ENCODE peak calls at places on chromosomes 16 and 17, in eight cellular contexts. K is HS-27A; F is colonic mucosa; P is activated naive CD8-positive, alpha-beta T cell treated with anti-CD3 and anti-CD28 coated beads for 36 hours; N is GM04504; U is COLO829; Y is CD8-positive, alpha-beta T cell; T is stimulated activated CD8-positive, alpha-beta memory T cell treated with anti-CD3 and anti-CD28 coated beads, Interleukin-12 subunit alpha, Interleukin-12 subunit beta, amount 100 ng/mL, for 4 hours. I is an unnamed sample.
A peak's percentile ranks its signal among the peaks of the same experiment; 100 is the strongest.

GRCh38 chr16:66364117-66364958 is 2.2 kb upstream of the CDH5 start:
- DNase-seq in K (no peak), F (peak; percentile 41), P (no peak), N (no peak), U (peak; percentile 31), Y (no peak), T (no peak), I (no peak)

GRCh38 chr17:39199673-39199985 is 454 bp upstream of the RPL19 start:
- DNase-seq in K (no peak), F (no peak), P (no peak), N (no peak), U (no peak), Y (no peak), T (no peak), I (no peak)

GRCh38 chr16:20382202-20382948 is 22.2 kb downstream of the PDILT start:
- DNase-seq in K (no peak), F (no peak), P (no peak), N (no peak), U (no peak), Y (no peak), T (no peak), I (peak; percentile 2)

GRCh38 chr16:4688674-4689045 is 4.7 kb upstream of the NUDT16L1 start:
- DNase-seq in K (no peak), F (no peak), P (no peak), N (no peak), U (no peak), Y (no peak), T (no peak), I (no peak)

GRCh38 chr16:1296688-1297412 is 12.6 kb upstream of the UBE2I start:
- DNase-seq in K (no peak), F (peak; percentile 45), P (no peak), N (no peak), U (no peak), Y (no peak), T (no peak), I (peak; percentile 41)

GRCh38 chr16:49382916-49383315 is 9.3 kb downstream of the C16orf78 start:
- DNase-seq in K (no peak), F (no peak), P (no peak), N (no peak), U (no peak), Y (no peak), T (no peak), I (peak; percentile 49)

GRCh38 chr16:66342294-66342900 is 24.1 kb upstream of the CDH5 start:
- DNase-seq in K (no peak), F (no peak), P (peak; percentile 10), N (no peak), U (peak; percentile 50), Y (peak; percentile 13), T (no peak), I (peak; percentile 49)

GRCh38 chr16:48014349-48015135 is 141.3 kb downstream of the ABCC12 start:
- DNase-seq in K (peak; percentile 70), F (no peak), P (no peak), N (no peak), U (peak; percentile 6), Y (no peak), T (no peak), I (no peak)

GRCh38 chr17:63786117-63786516 is 12.1 kb downstream of the DDX42 start:
- DNase-seq in K (no peak), F (no peak), P (no peak), N (no peak), U (no peak), Y (no peak), T (no peak), I (peak; percentile 24)

GRCh38 chr16:82603784-82604411 is 22.9 kb upstream of the CDH13 start:
- DNase-seq in K (no peak), F (peak; percentile 29), P (no peak), N (peak; percentile 54), U (no peak), Y (no peak), T (no peak), I (peak; percentile 69)

GRCh38 chr16:2493608-2494007 is 18.7 kb downstream of the TBC1D24 start:
- DNase-seq in K (no peak), F (no peak), P (no peak), N (no peak), U (no peak), Y (no peak), T (no peak), I (no peak)

GRCh38 chr17:57911021-57911420 is 44.2 kb downstream of the CUEDC1 start:
- DNase-seq in K (no peak), F (no peak), P (no peak), N (no peak), U (no peak), Y (no peak), T (no peak), I (no peak)

GRCh38 chr16:17312100-17312732 is 158.5 kb downstream of the XYLT1 start:
- DNase-seq in K (no peak), F (peak; percentile 88), P (no peak), N (no peak), U (no peak), Y (no peak), T (no peak), I (no peak)

GRCh38 chr17:61478026-61478789 is 26.0 kb downstream of the TBX4 start:
- DNase-seq in K (no peak), F (no peak), P (no peak), N (no peak), U (no peak), Y (no peak), T (no peak), I (no peak)

GRCh38 chr16:68732068-68732680 is 4.9 kb upstream of the CDH1 start:
- DNase-seq in K (peak; percentile 51), F (peak; percentile 95), P (no peak), N (no peak), U (no peak), Y (no peak), T (no peak), I (peak; percentile 51)

GRCh38 chr16:67163164-67163902 is 1.2 kb upstream of the HSF4 start:
- DNase-seq in K (no peak), F (peak; percentile 42), P (peak; percentile 60), N (no peak), U (no peak), Y (no peak), T (no peak), I (no peak)

GRCh38 chr16:25788637-25789036 is 96.9 kb downstream of the HS3ST4 start:
- DNase-seq in K (no peak), F (no peak), P (no peak), N (no peak), U (no peak), Y (no peak), T (no peak), I (no peak)

GRCh38 chr17:32871736-32872135 is 5.2 kb downstream of the MYO1D start:
- DNase-seq in K (no peak), F (no peak), P (no peak), N (no peak), U (no peak), Y (no peak), T (no peak), I (no peak)

GRCh38 chr17:34163681-34164080 is 91.4 kb upstream of the CCL2 start:
- DNase-seq in K (no peak), F (no peak), P (no peak), N (no peak), U (peak; percentile 9), Y (no peak), T (no peak), I (peak; percentile 51)

GRCh38 chr16:546909-547770 is 13.1 kb upstream of the PRR35 start:
- DNase-seq in K (no peak), F (peak; percentile 91), P (peak; percentile 43), N (no peak), U (no peak), Y (peak; percentile 58), T (no peak), I (peak; percentile 84)

GRCh38 chr16:60107467-60107866 is 1373.4 kb upstream of the GOT2 start:
- DNase-seq in K (peak; percentile 14), F (no peak), P (no peak), N (peak; percentile 54), U (no peak), Y (no peak), T (no peak), I (no peak)

GRCh38 chr16:15778204-15778743 is 78.6 kb downstream of the MYH11 start:
- DNase-seq in K (no peak), F (no peak), P (no peak), N (no peak), U (no peak), Y (no peak), T (no peak), I (no peak)

GRCh38 chr17:60138769-60139437 is 10.9 kb upstream of the CA4 start:
- DNase-seq in K (no peak), F (no peak), P (no peak), N (no peak), U (no peak), Y (no peak), T (no peak), I (no peak)

GRCh38 chr17:6509295-6509771 is 47.0 kb downstream of the PITPNM3 start:
- DNase-seq in K (no peak), F (peak; percentile 24), P (no peak), N (no peak), U (no peak), Y (no peak), T (no peak), I (no peak)

GRCh38 chr17:44376124-44376523 is 12.5 kb upstream of the FAM171A2 start:
- DNase-seq in K (no peak), F (no peak), P (peak; percentile 25), N (no peak), U (no peak), Y (no peak), T (no peak), I (peak; percentile 50)

GRCh38 chr16:49603956-49604355 is 230.4 kb downstream of the C16orf78 start:
- DNase-seq in K (no peak), F (no peak), P (no peak), N (no peak), U (no peak), Y (no peak), T (no peak), I (no peak)

GRCh38 chr17:81270279-81270678 is 24.8 kb downstream of the SLC38A10 start:
- DNase-seq in K (no peak), F (no peak), P (no peak), N (no peak), U (no peak), Y (no peak), T (no peak), I (no peak)

GRCh38 chr16:851209-851810 is 50.8 kb upstream of the GNG13 start:
- DNase-seq in K (no peak), F (no peak), P (no peak), N (no peak), U (no peak), Y (no peak), T (no peak), I (no peak)

GRCh38 chr16:78437352-78437968 is 338.0 kb downstream of the WWOX start:
- DNase-seq in K (no peak), F (peak; percentile 44), P (peak; percentile 6), N (no peak), U (peak; percentile 0), Y (peak; percentile 32), T (no peak), I (peak; percentile 44)

GRCh38 chr17:50728881-50729765 is 9.7 kb downstream of the LUC7L3 start:
- DNase-seq in K (no peak), F (no peak), P (no peak), N (no peak), U (no peak), Y (no peak), T (no peak), I (no peak)

GRCh38 chr17:81420769-81421462 is 25.7 kb downstream of the BAHCC1 start:
- DNase-seq in K (no peak), F (no peak), P (no peak), N (no peak), U (no peak), Y (no peak), T (no peak), I (no peak)

GRCh38 chr16:89974860-89975259 is 26.3 kb downstream of the DEF8 start:
- DNase-seq in K (no peak), F (peak; percentile 36), P (no peak), N (no peak), U (no peak), Y (no peak), T (no peak), I (no peak)

I was measured in SK-MEL-5.